ENCODE peak calls at places on chromosomes 16 and 17, in nine cellular contexts. L is fibroblast of pulmonary artery, Y is HFFc6, W is cardiac fibroblast, K is psoas muscle, H is PC-9, V is spleen, R is adrenal gland, S is thyroid gland. M is an unnamed sample.

GRCh38 chr16:85169333-85170065 is 57.2 kb upstream of the CIBAR2 start:
- DNase-seq in L (peak; percentile 48), Y (peak; percentile 12), W (no peak), K (no peak), H (peak; percentile 26), V (no peak), R (no peak), S (peak; percentile 30), M (no peak)

GRCh38 chr17:59160203-59161025 is 4.9 kb downstream of the PRR11 start:
- DNase-seq in L (peak; percentile 18), Y (no peak), W (peak; percentile 18), K (no peak), H (no peak), V (no peak), R (no peak), S (peak; percentile 59), M (no peak)

GRCh38 chr17:69323806-69324205 is 3.1 kb downstream of the ABCA5 start:
- DNase-seq in L (no peak), Y (no peak), W (no peak), K (no peak), H (no peak), V (no peak), R (no peak), S (no peak), M (no peak)

GRCh38 chr16:73016488-73016830 is 31.5 kb downstream of the ZFHX3 start:
- DNase-seq in L (no peak), Y (no peak), W (no peak), K (no peak), H (no peak), V (no peak), R (no peak), S (no peak), M (no peak)

GRCh38 chr16:12090162-12090552 is 113.6 kb downstream of the SNX29 start:
- DNase-seq in L (no peak), Y (no peak), W (no peak), K (no peak), H (no peak), V (peak; percentile 68), R (no peak), S (no peak), M (no peak)

GRCh38 chr16:68086860-68087268 is 1.7 kb downstream of the NFATC3 start:
- DNase-seq in L (no peak), Y (no peak), W (no peak), K (no peak), H (no peak), V (no peak), R (no peak), S (no peak), M (peak; percentile 38)

GRCh38 chr17:35774499-35774898 is 13.8 kb downstream of the C17orf50 start:
- DNase-seq in L (peak; percentile 44), Y (no peak), W (peak; percentile 32), K (no peak), H (no peak), V (no peak), R (peak; percentile 49), S (peak; percentile 89), M (peak; percentile 56)

GRCh38 chr16:11030990-11031510 is 86.7 kb downstream of the CLEC16A start:
- DNase-seq in L (no peak), Y (no peak), W (no peak), K (no peak), H (no peak), V (no peak), R (peak; percentile 81), S (peak; percentile 24), M (no peak)

GRCh38 chr17:70159980-70160379 is 9.4 kb upstream of the KCNJ2 start:
- DNase-seq in L (no peak), Y (no peak), W (peak; percentile 28), K (no peak), H (no peak), V (no peak), R (no peak), S (no peak), M (no peak)

GRCh38 chr16:21568502-21569189 is 30.7 kb upstream of the METTL9 start:
- DNase-seq in L (no peak), Y (no peak), W (no peak), K (no peak), H (peak; percentile 37), V (peak; percentile 63), R (no peak), S (no peak), M (no peak)

GRCh38 chr17:44556854-44557606 is at the start of gene FZD2:
- DNase-seq in L (peak; percentile 98), Y (peak; percentile 99), W (peak; percentile 98), K (peak; percentile 75), H (peak; percentile 94), V (peak; percentile 86), R (peak; percentile 72), S (peak; percentile 85), M (peak; percentile 98)

GRCh38 chr17:42866216-42866615 is 15.2 kb downstream of the AOC3 start:
- DNase-seq in L (no peak), Y (no peak), W (no peak), K (no peak), H (no peak), V (no peak), R (no peak), S (no peak), M (no peak)

GRCh38 chr16:1922357-1922756 is 4.1 kb upstream of the HS3ST6 start:
- DNase-seq in L (no peak), Y (no peak), W (no peak), K (no peak), H (no peak), V (no peak), R (no peak), S (no peak), M (no peak)

GRCh38 chr16:1920727-1921155 is 2.5 kb upstream of the HS3ST6 start:
- DNase-seq in L (no peak), Y (no peak), W (peak; percentile 14), K (no peak), H (peak; percentile 48), V (no peak), R (no peak), S (no peak), M (no peak)

GRCh38 chr16:1926223-1926718 is 8.1 kb upstream of the HS3ST6 start:
- DNase-seq in L (no peak), Y (no peak), W (no peak), K (no peak), H (no peak), V (no peak), R (no peak), S (no peak), M (no peak)

GRCh38 chr16:1924095-1924494 is 5.9 kb upstream of the HS3ST6 start:
- DNase-seq in L (no peak), Y (no peak), W (no peak), K (no peak), H (no peak), V (no peak), R (no peak), S (no peak), M (no peak)

GRCh38 chr16:1923299-1924034 is 5.3 kb upstream of the HS3ST6 start:
- DNase-seq in L (peak; percentile 20), Y (no peak), W (peak; percentile 14), K (no peak), H (peak; percentile 70), V (no peak), R (no peak), S (no peak), M (peak; percentile 39)
- TF ChIP-seq CTCF in L (peak; percentile 19), Y (peak; percentile 56), W (peak; percentile 17), K (no peak), H (peak; percentile 42), V (peak; percentile 41), R (peak; percentile 13), S (peak; percentile 6), M (no peak)

GRCh38 chr17:74815671-74816370 is 39.7 kb upstream of the NAT9 start:
- DNase-seq in L (no peak), Y (no peak), W (no peak), K (no peak), H (no peak), V (no peak), R (no peak), S (peak; percentile 57), M (no peak)
- TF ChIP-seq CTCF in L (peak; percentile 29), Y (peak; percentile 58), W (no peak), K (no peak), H (no peak), V (no peak), R (no peak), S (peak; percentile 6), M (no peak)

GRCh38 chr17:72618018-72618509 is 474.4 kb downstream of the SLC39A11 start:
- DNase-seq in L (peak; percentile 11), Y (no peak), W (no peak), K (no peak), H (peak; percentile 75), V (no peak), R (no peak), S (no peak), M (no peak)

GRCh38 chr17:72617557-72617956 is 474.9 kb downstream of the SLC39A11 start:
- DNase-seq in L (no peak), Y (no peak), W (no peak), K (no peak), H (no peak), V (no peak), R (no peak), S (no peak), M (no peak)

GRCh38 chr17:72614871-72615626 is 477.4 kb downstream of the SLC39A11 start:
- DNase-seq in L (peak; percentile 47), Y (peak; percentile 26), W (peak; percentile 82), K (no peak), H (no peak), V (no peak), R (no peak), S (no peak), M (no peak)

GRCh38 chr17:72615627-72615991 is 476.9 kb downstream of the SLC39A11 start:
- DNase-seq in L (no peak), Y (no peak), W (no peak), K (no peak), H (no peak), V (no peak), R (no peak), S (no peak), M (no peak)

GRCh38 chr17:72616457-72616856 is 476.0 kb downstream of the SLC39A11 start:
- DNase-seq in L (no peak), Y (no peak), W (no peak), K (no peak), H (no peak), V (no peak), R (no peak), S (no peak), M (no peak)
- TF ChIP-seq CTCF in L (no peak), Y (no peak), W (no peak), K (no peak), H (no peak), V (no peak), R (no peak), S (no peak), M (no peak)

DNA sequence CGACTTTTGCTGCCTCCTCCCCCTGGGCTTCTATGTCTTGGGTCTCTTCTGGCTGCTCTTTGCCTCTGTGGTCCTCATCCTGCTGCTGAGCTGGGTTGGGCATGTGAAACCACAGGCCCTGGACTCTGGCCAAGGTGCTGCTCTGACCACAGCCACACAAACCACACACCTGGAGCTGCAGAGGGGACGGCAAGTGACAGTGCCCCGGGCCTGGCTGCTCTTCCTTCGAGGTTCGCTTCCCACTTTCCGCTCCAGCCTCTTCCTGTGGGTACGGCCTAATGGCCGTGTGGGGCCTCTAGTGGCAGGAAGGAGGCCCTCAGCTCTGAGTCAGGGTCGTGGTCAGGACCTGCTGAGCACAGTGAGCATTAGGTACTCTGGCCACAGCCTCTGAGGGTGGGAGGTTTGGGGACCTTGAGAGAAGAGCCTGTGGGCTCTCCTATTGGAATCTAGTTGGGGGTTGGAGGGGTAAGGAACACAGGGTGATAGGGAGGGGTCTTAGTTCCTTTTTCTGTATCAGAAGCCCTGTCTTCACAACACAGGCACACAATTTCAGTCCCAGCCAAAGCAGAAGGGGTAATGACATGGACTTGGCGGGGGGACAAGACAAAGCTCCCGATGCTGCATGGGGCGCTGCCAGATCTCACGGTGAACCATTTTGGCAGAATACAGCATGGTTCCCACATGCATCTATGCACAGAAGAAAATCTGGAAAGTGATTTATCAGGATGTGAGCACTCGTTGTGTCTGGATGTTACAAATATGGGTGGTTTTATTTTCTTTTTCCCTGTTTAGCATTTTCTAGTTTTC is 2.3 kb downstream of the GP1BA start:
- DNase-seq in L (peak; percentile 38), Y (no peak), W (peak; percentile 45), K (no peak), H (peak; percentile 77), V (no peak), R (no peak), S (peak; percentile 19), M (peak; percentile 42)
- TF ChIP-seq CTCF in L (peak; percentile 36), Y (peak; percentile 39), W (peak; percentile 40), K (peak; percentile 5), H (no peak), V (no peak), R (peak; percentile 34), S (no peak), M (peak; percentile 31)

M was measured in MCF 10A.